ENCODE peak calls at places on chromosomes 6 and 20, in ten cellular contexts. K is NCI-H2227 treated with DMSO at 0.1 percent for 48 hours; F is NCI-H1436; J is stimulated activated CD4-positive, alpha-beta T cell treated with anti-CD3 and anti-CD28 coated beads, Interleukin-1b, Interleukin-23, amount 100 ng/mL, for 24 hours; Z is OCI-LY7; I is EL; L is epithelial cell of esophagus; Q is amniotic stem cell; A is effector memory CD4-positive, alpha-beta T cell; H is stimulated activated naive CD8-positive, alpha-beta T cell treated with anti-CD3 and anti-CD28 coated beads, Interleukin-15, Interleukin-2, amounts not matched to agents 100 U/mL and 50 U/mL, for 24 hours. T is an unnamed sample.
A peak's percentile ranks its signal among the peaks of the same experiment; 100 is the strongest.

GRCh38 chr6:41161380-41161779 is 1.5 kb downstream of the TREM2 start:
- DNase-seq in H (no peak), Q (no peak), L (peak; percentile 67), I (no peak), Z (no peak), K (no peak), A (no peak), F (no peak), J (no peak), T (no peak)

GRCh38 chr6:35086636-35087360 is 54.3 kb downstream of the TCP11 start:
- DNase-seq in L (no peak), Z (no peak), A (no peak), J (no peak), F (no peak), Q (no peak), K (no peak), I (no peak), H (no peak), T (no peak)

GRCh38 chr6:105954148-105954547 is 132.0 kb upstream of the PRDM1 start:
- DNase-seq in L (no peak), Q (no peak), I (no peak), K (no peak), J (no peak), A (no peak), H (no peak), Z (no peak), F (no peak), T (no peak)

GRCh38 chr6:1271071-1271763 is 40.7 kb upstream of the FOXQ1 start:
- DNase-seq in I (no peak), K (no peak), J (no peak), F (no peak), Z (no peak), H (no peak), Q (no peak), L (peak; percentile 58), A (no peak), T (no peak)

GRCh38 chr6:122704086-122704485 is 75.4 kb upstream of the FABP7 start:
- DNase-seq in F (no peak), Z (no peak), A (no peak), L (no peak), J (no peak), I (no peak), H (no peak), Q (no peak), K (no peak), T (no peak)

GRCh38 chr6:89818977-89819335 is 638 bp downstream of the MDN1 start:
- DNase-seq in L (peak; percentile 68), Q (no peak), J (no peak), A (no peak), F (no peak), I (peak; percentile 42), Z (peak; percentile 54), H (no peak), K (no peak), T (peak; percentile 44)

GRCh38 chr20:14498809-14499208 is 161.4 kb upstream of the FLRT3 start:
- DNase-seq in Q (no peak), L (no peak), A (no peak), K (no peak), I (no peak), H (no peak), J (no peak), F (no peak), Z (no peak), T (no peak)

GRCh38 chr6:35096129-35096852 is 44.8 kb downstream of the TCP11 start:
- DNase-seq in Q (peak; percentile 38), A (no peak), I (peak; percentile 93), H (no peak), F (no peak), K (no peak), J (no peak), L (peak; percentile 74), Z (no peak), T (peak; percentile 66)

GRCh38 chr20:35653893-35654292 is 10.8 kb downstream of the CPNE1 start:
- DNase-seq in I (no peak), F (no peak), J (no peak), Q (no peak), K (no peak), Z (no peak), H (no peak), L (no peak), A (no peak), T (no peak)

GRCh38 chr20:49320460-49320859 is 42.6 kb upstream of the ZNFX1 start:
- DNase-seq in Z (peak; percentile 9), L (peak; percentile 58), A (no peak), Q (no peak), K (peak; percentile 49), H (no peak), J (no peak), I (peak; percentile 50), F (peak; percentile 12), T (peak; percentile 36)

GRCh38 chr6:155213611-155214372 is 50.0 kb upstream of the CLDN20 start:
- DNase-seq in J (no peak), Z (no peak), H (no peak), L (no peak), F (no peak), I (no peak), K (no peak), Q (no peak), A (no peak), T (no peak)

GRCh38 chr20:6426287-6426891 is 303.6 kb upstream of the FERMT1 start:
- DNase-seq in K (no peak), I (no peak), F (no peak), H (no peak), A (no peak), L (no peak), Z (no peak), J (no peak), Q (no peak), T (no peak)

GRCh38 chr6:166624275-166624674 is 2.8 kb downstream of the RPS6KA2 start:
- DNase-seq in L (peak; percentile 69), H (no peak), Q (no peak), F (no peak), J (no peak), A (no peak), I (peak; percentile 67), K (no peak), Z (peak; percentile 14), T (peak; percentile 78)

T was measured in astrocyte of the spinal cord.